ENCODE peak calls at places on chromosomes 16 and 17, in six cellular contexts. B, Y, V, F, L and W are unnamed samples. For H3K4me1, the result is how much of the 10 kb centered on the place peaks cover.

GRCh38 chr16:57146735-57147134 is 39.1 kb downstream of the PSME3IP1 start:
- DNase-seq in B (no peak), V (no peak), L (peak), Y (peak), F (no peak), W (no peak)

GRCh38 chr16:31474173-31474714 is 2.3 kb downstream of the TGFB1I1 start:
- DNase-seq in Y (no peak), B (no peak), F (no peak), L (no peak), V (no peak), W (no peak)

GRCh38 chr17:2194778-2195417 is 108.7 kb downstream of the SMG6 start:
- DNase-seq in B (no peak), L (no peak), F (no peak), V (no peak), Y (peak), W (no peak)

GRCh38 chr16:53504665-53505064 is 1.7 kb upstream of the AKTIP start:
- DNase-seq in F (peak), L (no peak), Y (no peak), B (no peak), V (no peak), W (no peak)

GRCh38 chr16:50166511-50167500 is 13.7 kb downstream of the TENT4B start:
- DNase-seq in B (no peak), V (no peak), F (no peak), Y (no peak), L (no peak), W (no peak)

GRCh38 chr17:79159926-79160325 is 85.3 kb downstream of the ENGASE start:
- DNase-seq in F (no peak), L (no peak), B (no peak), V (no peak), Y (no peak), W (no peak)

GRCh38 chr16:3180445-3180878 is 7.5 kb upstream of the OR1F1 start:
- DNase-seq in F (no peak), Y (peak), L (no peak), B (no peak), V (no peak), W (no peak)

GRCh38 chr17:8243827-8244226 is 4.0 kb downstream of the CTC1 start:
- DNase-seq in B (no peak), F (no peak), Y (no peak), V (no peak), L (no peak), W (no peak)

GRCh38 chr17:21125862-21126261 is 902 bp upstream of the DHRS7B start:
- DNase-seq in B (peak), F (no peak), V (no peak), Y (no peak), L (no peak), W (no peak)

GRCh38 chr17:29570521-29570920 is 2.0 kb downstream of the TP53I13 start:
- DNase-seq in Y (no peak), V (no peak), B (peak), L (peak), F (no peak), W (no peak)

GRCh38 chr17:63113167-63113566 is 147.1 kb downstream of the TANC2 start:
- DNase-seq in F (no peak), L (no peak), B (no peak), V (no peak), Y (no peak), W (no peak)

GRCh38 chr17:17505610-17506171 is 9.5 kb upstream of the RASD1 start:
- DNase-seq in F (no peak), B (no peak), Y (no peak), L (no peak), V (no peak), W (peak)

GRCh38 chr16:64339052-64339770 is 782.7 kb downstream of the CDH11 start:
- DNase-seq in Y (no peak), V (no peak), F (no peak), L (no peak), B (no peak), W (no peak)

GRCh38 chr17:5838661-5839300 is 231.4 kb upstream of the WSCD1 start:
- DNase-seq in B (no peak), L (no peak), F (no peak), Y (peak), V (no peak), W (no peak)

GRCh38 chr17:38585056-38585804 is 20.5 kb downstream of the SRCIN1 start:
- DNase-seq in L (no peak), V (no peak), B (no peak), Y (peak), F (no peak), W (no peak)

GRCh38 chr17:82647593-82648164 is 565 bp downstream of the WDR45B start:
- DNase-seq in V (peak), Y (no peak), L (no peak), F (peak), B (no peak), W (no peak)

GRCh38 chr16:15518412-15519351 is 84.3 kb downstream of the BMERB1 start:
- DNase-seq in B (no peak), Y (no peak), F (peak), L (no peak), V (peak), W (no peak)

GRCh38 chr16:87560428-87561199 is 41.7 kb upstream of the JPH3 start:
- DNase-seq in F (peak), Y (peak), B (no peak), L (peak), V (no peak), W (peak)

GRCh38 chr17:59846391-59847165 is 46.2 kb downstream of the TUBD1 start:
- DNase-seq in Y (peak), B (no peak), F (peak), L (peak), V (peak), W (no peak)

GRCh38 chr16:87583453-87584131 is 18.7 kb upstream of the JPH3 start:
- DNase-seq in B (no peak), F (peak), Y (no peak), L (no peak), V (no peak), W (no peak)

GRCh38 chr16:58464047-58464915 is 35.7 kb upstream of the NDRG4 start:
- DNase-seq in B (no peak), F (no peak), L (no peak), Y (no peak), V (peak), W (no peak)

GRCh38 chr16:49024896-49025295 is 256.7 kb downstream of the CBLN1 start:
- DNase-seq in F (peak), B (no peak), V (no peak), Y (no peak), L (no peak), W (no peak)

GRCh38 chr17:27602721-27603445 is 28.1 kb upstream of the LGALS9 start:
- DNase-seq in L (peak), B (peak), Y (peak), V (peak), F (peak), W (peak)

GRCh38 chr17:13395346-13395745 is 206.4 kb downstream of the HS3ST3A1 start:
- DNase-seq in L (no peak), B (no peak), F (no peak), Y (no peak), V (no peak), W (no peak)

GRCh38 chr17:82213251-82214011 is 789 bp upstream of the CCDC57 start:
- DNase-seq in L (no peak), Y (no peak), V (no peak), B (peak), F (peak), W (peak)

GRCh38 chr17:14201595-14201994 is 35.1 kb downstream of the CDRT15 start:
- DNase-seq in V (no peak), B (peak), Y (no peak), L (no peak), F (no peak), W (peak)

DNA sequence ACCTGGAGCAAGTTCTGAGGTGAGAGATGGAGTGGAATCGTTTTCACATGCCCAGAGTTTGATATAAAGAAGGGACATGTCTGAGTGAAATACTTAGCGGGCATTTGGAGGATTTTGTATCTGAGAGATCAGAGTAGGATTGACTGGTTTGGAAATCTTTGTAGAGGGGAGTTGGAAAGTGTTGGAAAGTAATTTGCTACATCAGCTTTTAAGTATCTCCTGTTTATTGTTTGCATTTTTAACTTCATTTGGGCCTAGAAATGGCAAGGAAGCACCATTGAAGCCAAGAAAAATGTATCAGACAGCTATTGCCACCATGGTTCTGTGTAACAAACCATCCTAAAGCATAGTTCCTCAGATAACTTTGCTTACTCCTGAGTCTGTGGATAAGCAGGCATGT is 1015.1 kb upstream of the EEF2KMT start:
- DNase-seq in B (no peak), Y (no peak), F (no peak), V (no peak), L (no peak), W (no peak)
- H3K4me1 ChIP-seq in B (under half), Y (under half), F (under half), V (under half), L (under half), W (under half)

GRCh38 chr17:74987418-74987908 is at the start of gene CDR2L:
- DNase-seq in F (peak), V (peak), L (peak), B (peak), Y (peak), W (peak)
- TF ChIP-seq CTCF in F (no peak), V (no peak), L (no peak), B (no peak), Y (no peak), W (no peak)

GRCh38 chr16:85400305-85401205 is 212.6 kb upstream of the GSE1 start:
- DNase-seq in F (no peak), L (no peak), Y (no peak), B (no peak), V (peak), W (peak)

GRCh38 chr16:85402910-85403692 is 210.0 kb upstream of the GSE1 start:
- DNase-seq in Y (no peak), V (no peak), F (peak), B (no peak), L (no peak), W (peak)

GRCh38 chr16:85399583-85400284 is 213.4 kb upstream of the GSE1 start:
- DNase-seq in L (no peak), B (no peak), V (peak), F (no peak), Y (no peak), W (peak)

GRCh38 chr16:85401917-85402766 is 211.0 kb upstream of the GSE1 start:
- DNase-seq in Y (no peak), F (peak), B (no peak), V (peak), L (no peak), W (peak)

DNA sequence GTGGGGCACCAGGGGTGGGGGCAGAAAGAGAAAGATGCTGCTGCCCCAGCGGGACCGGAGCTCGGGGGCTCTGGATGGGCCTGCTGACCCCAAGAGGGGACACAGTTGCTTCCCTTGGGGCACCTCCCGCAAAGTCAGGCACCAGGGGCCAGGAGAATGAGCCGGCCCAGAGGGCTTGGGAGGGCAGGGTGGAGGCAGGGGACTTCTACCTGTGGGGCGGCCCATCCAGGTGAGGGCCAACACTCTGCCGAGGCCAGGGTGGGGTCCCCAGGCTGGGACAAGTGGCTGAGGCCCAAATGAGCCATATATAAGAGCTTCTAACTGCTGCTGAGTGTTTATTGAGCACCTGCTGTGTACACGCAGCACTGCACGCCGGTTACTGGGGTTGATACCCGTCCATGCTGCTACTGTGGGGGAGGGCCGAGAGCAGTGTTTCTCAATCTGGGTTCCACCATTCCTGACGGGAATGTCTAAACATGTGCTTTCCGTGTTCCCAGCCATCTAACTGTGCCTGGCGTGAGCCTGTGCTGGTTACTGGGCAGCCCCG is 211.7 kb upstream of the GSE1 start:
- DNase-seq in Y (no peak), L (no peak), B (no peak), F (peak), V (no peak), W (peak)
- H3K4me1 ChIP-seq in Y (under half), L (under half), B (under half), F (under half), V (under half), W (under half)

DNA sequence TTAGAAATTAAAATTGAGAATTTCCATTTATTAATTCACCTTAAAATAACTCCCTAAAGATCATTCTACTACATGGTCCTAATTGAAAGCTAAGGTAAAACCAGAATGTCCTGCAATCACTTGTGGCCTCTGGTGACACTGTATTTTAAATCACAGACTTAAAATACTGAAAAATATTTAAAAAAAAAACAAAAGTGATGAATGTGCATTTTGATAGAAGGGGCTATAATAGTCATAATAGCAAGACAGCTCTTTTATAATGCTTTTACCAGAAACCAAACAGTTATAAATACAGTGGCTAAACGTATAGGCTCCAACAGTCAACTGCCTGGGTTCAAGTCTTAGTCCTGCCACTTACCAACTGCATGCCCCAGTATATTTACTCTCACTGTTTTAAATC is 21.2 kb downstream of the PHLPP2 start:
- DNase-seq in Y (no peak), B (no peak), L (no peak), F (no peak), V (no peak), W (no peak)
- TF ChIP-seq CTCF in Y (no peak), B (no peak), L (no peak), F (no peak), V (no peak), W (no peak)

GRCh38 chr17:3803308-3803640 is 2.3 kb upstream of the ITGAE start:
- DNase-seq in L (no peak), B (no peak), V (no peak), F (no peak), Y (no peak), W (no peak)
- H3K4me1 ChIP-seq in L (under half), B (under half), V (under half), F (half or more), Y (under half), W (under half)

GRCh38 chr16:67177743-67178699 is 5.7 kb downstream of the MATCAP1 start:
- DNase-seq in F (peak), Y (peak), L (no peak), B (peak), V (peak), W (peak)

GRCh38 chr16:67182288-67182687 is 1.5 kb downstream of the MATCAP1 start:
- DNase-seq in Y (no peak), F (no peak), B (no peak), L (no peak), V (no peak), W (no peak)

GRCh38 chr16:67180166-67180565 is 3.6 kb downstream of the MATCAP1 start:
- DNase-seq in V (no peak), Y (no peak), F (no peak), L (no peak), B (no peak), W (no peak)

GRCh38 chr16:67181346-67181745 is 2.4 kb downstream of the MATCAP1 start:
- DNase-seq in F (peak), Y (no peak), V (no peak), L (no peak), B (no peak), W (no peak)

GRCh38 chr16:67179421-67180080 is 4.2 kb downstream of the MATCAP1 start:
- DNase-seq in B (no peak), L (no peak), Y (peak), V (no peak), F (no peak), W (no peak)
- TF ChIP-seq CTCF in B (no peak), L (no peak), Y (peak), V (no peak), F (no peak), W (no peak)

DNA sequence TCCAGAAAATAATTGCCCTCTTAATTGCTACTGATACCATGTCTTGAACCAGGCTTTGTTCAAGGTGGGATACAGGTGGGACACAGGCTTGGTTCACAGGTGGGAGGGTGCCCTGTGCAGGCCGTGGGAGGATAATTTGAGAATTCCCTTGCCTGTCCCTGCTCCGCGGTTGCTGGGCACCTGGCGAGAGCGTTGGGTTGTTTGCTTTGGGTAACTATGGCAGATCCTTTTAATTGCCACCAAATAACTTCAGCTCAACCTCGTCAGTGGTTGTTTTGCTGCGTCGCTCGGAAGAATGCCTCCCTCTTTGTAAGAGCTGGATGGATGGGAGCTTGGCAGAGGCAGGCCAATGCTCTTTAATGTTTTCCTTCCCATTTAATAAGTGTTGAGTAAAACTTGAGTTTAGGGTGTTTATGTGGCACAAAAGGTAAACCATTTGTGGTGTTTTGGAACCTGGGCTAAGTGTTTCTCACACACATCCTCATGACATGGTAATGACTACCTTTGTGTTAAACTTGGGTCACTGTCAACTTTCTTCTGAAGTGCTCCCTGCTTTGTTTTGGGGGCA is 202.5 kb downstream of the MSI2 start:
- DNase-seq in Y (no peak), L (no peak), V (no peak), F (no peak), B (no peak), W (no peak)
- H3K4me1 ChIP-seq in Y (under half), L (under half), V (under half), F (under half), B (under half), W (under half)

GRCh38 chr17:35766903-35767510 is 6.3 kb downstream of the C17orf50 start:
- DNase-seq in V (no peak), Y (no peak), L (no peak), B (no peak), F (no peak), W (no peak)

GRCh38 chr17:35768796-35769195 is 8.1 kb downstream of the C17orf50 start:
- DNase-seq in Y (no peak), L (no peak), B (no peak), F (no peak), V (no peak), W (no peak)

GRCh38 chr17:35766489-35766877 is 5.8 kb downstream of the C17orf50 start:
- DNase-seq in B (no peak), L (no peak), F (no peak), Y (no peak), V (no peak), W (no peak)

GRCh38 chr17:35773129-35773528 is 12.4 kb downstream of the C17orf50 start:
- DNase-seq in B (no peak), F (no peak), L (no peak), V (no peak), Y (no peak), W (no peak)

DNA sequence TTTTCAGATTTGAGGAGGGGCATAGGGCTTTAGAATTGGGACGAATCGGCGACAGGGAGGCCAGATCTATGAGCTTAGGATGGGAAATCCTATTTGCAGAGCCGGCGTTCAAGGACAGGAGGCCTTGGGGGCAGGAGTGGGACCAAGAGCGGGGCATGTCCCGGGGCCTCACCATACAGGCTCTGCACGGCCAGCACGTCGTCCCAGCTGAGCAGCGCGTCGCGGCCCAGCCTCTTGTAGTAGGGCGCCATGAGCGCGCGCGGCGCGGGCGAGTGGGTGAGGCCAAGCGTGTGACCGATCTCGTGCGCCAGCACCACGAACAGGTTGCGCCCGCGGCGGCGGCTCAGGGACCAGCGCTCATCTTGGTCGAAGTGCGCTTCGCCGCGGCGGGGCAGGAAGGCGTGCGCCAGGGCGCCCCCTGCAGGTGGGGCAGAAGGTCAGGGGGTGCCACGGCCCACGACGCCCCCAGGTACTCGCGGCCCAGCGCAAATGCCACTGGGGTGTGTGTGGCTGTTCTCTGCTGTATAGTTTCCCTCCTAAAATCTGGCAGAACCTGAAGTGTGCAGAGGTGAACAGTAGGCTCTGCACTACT is 9.3 kb downstream of the C17orf50 start:
- DNase-seq in B (no peak), V (no peak), Y (no peak), L (no peak), F (no peak), W (no peak)
- TF ChIP-seq CTCF in B (no peak), V (no peak), Y (peak), L (no peak), F (no peak), W (no peak)